ENCODE peak calls at places on chromosomes 1 and 21, in ten cellular contexts. F is NCI-H69, Q is EL, R is AG09309, A is substantia nigra, Y is HCT116, V is GDM1, L is SK-N-DZ, D is ovary, E is NCI-H2227 treated with DMSO at 0.1 percent for 48 hours. Z is an unnamed sample.

GRCh38 chr1:25698252-25698651 is 81.7 kb downstream of the MAN1C1 start:
- DNase-seq in V (no peak), L (no peak), Q (no peak), A (no peak), D (no peak), Y (no peak), F (no peak), R (no peak), E (no peak), Z (no peak)

GRCh38 chr1:233598891-233599541 is 14.9 kb upstream of the KCNK1 start:
- DNase-seq in E (no peak), R (no peak), A (no peak), V (no peak), F (no peak), D (no peak), L (no peak), Q (no peak), Y (no peak), Z (no peak)

GRCh38 chr1:172089768-172090510 is 248.6 kb downstream of the DNM3 start:
- DNase-seq in D (no peak), F (peak), V (peak), Y (peak), A (no peak), R (no peak), L (no peak), Q (peak), E (no peak), Z (no peak)

GRCh38 chr1:17922833-17923232 is 167.7 kb downstream of the ACTL8 start:
- DNase-seq in A (no peak), D (no peak), E (peak), V (no peak), Y (peak), F (peak), L (no peak), R (no peak), Q (peak), Z (no peak)

GRCh38 chr1:160085686-160086089 is 4.3 kb downstream of the KCNJ9 start:
- DNase-seq in Q (peak), A (peak), F (peak), D (peak), L (peak), E (peak), V (peak), Y (peak), R (no peak), Z (peak)

GRCh38 chr1:183023146-183023600 is at the start of gene LAMC1:
- DNase-seq in A (peak), R (no peak), E (peak), D (peak), L (peak), F (peak), Q (peak), Y (no peak), V (peak), Z (peak)

GRCh38 chr1:212754193-212754592 is 37.4 kb downstream of the NSL1 start:
- DNase-seq in F (no peak), V (peak), D (no peak), L (no peak), Y (no peak), E (no peak), R (no peak), A (no peak), Q (no peak), Z (no peak)

GRCh38 chr1:8487249-8487648 is 169.3 kb downstream of the SLC45A1 start:
- DNase-seq in Y (no peak), A (no peak), V (no peak), F (no peak), Q (no peak), E (no peak), L (no peak), R (no peak), D (no peak), Z (no peak)

GRCh38 chr21:34510148-34511142 is 1.6 kb downstream of the KCNE1 start:
- DNase-seq in Q (peak), F (peak), Y (peak), D (no peak), A (peak), V (peak), E (no peak), R (no peak), L (no peak), Z (peak)

GRCh38 chr1:174017231-174017970 is 4.8 kb downstream of the RC3H1 start:
- DNase-seq in V (no peak), Q (no peak), Y (no peak), E (no peak), L (no peak), D (no peak), F (peak), R (no peak), A (no peak), Z (no peak)

GRCh38 chr1:15417365-15417934 is 7.8 kb downstream of the EFHD2 start:
- DNase-seq in Q (peak), L (no peak), A (no peak), V (peak), F (no peak), E (no peak), R (no peak), Y (no peak), D (no peak), Z (no peak)

GRCh38 chr1:39230261-39231190 is 26.0 kb downstream of the MACF1 start:
- DNase-seq in R (no peak), A (no peak), D (no peak), E (no peak), F (no peak), V (peak), L (no peak), Q (peak), Y (no peak), Z (no peak)

GRCh38 chr21:46561448-46562095 is 43.3 kb downstream of the S100B start:
- DNase-seq in Y (no peak), L (no peak), F (no peak), A (no peak), V (no peak), R (no peak), E (no peak), Q (no peak), D (no peak), Z (no peak)

GRCh38 chr1:19436716-19437476 is 48.4 kb downstream of the CAPZB start:
- DNase-seq in D (peak), F (peak), Y (no peak), Q (peak), E (no peak), V (peak), R (no peak), A (no peak), L (no peak), Z (peak)

GRCh38 chr21:37647781-37648180 is 268.5 kb downstream of the KCNJ6 start:
- DNase-seq in F (no peak), Y (no peak), V (no peak), L (no peak), E (no peak), A (no peak), D (no peak), R (no peak), Q (no peak), Z (no peak)

GRCh38 chr1:59007820-59008598 is 224.2 kb upstream of the JUN start:
- DNase-seq in Y (no peak), E (no peak), D (peak), Q (no peak), F (no peak), V (peak), L (peak), A (no peak), R (no peak), Z (no peak)

GRCh38 chr1:40753142-40753882 is 30.3 kb upstream of the KCNQ4 start:
- DNase-seq in V (no peak), Y (no peak), Q (no peak), E (no peak), A (no peak), R (no peak), D (no peak), F (no peak), L (no peak), Z (no peak)

GRCh38 chr1:88608139-88608943 is 75.7 kb upstream of the PKN2 start:
- DNase-seq in D (no peak), Q (peak), R (no peak), L (peak), Y (peak), V (no peak), E (peak), A (no peak), F (peak), Z (no peak)

GRCh38 chr1:230375149-230375548 is 51.0 kb downstream of the PGBD5 start:
- DNase-seq in E (no peak), L (no peak), A (no peak), R (no peak), V (no peak), Q (no peak), F (no peak), Y (no peak), D (no peak), Z (no peak)

GRCh38 chr1:156910309-156910782 is 10.1 kb upstream of the LRRC71 start:
- DNase-seq in R (no peak), A (peak), F (peak), V (peak), L (no peak), Y (no peak), D (no peak), E (no peak), Q (no peak), Z (no peak)

GRCh38 chr1:5995871-5996630 is 3.8 kb upstream of the NPHP4 start:
- DNase-seq in Y (no peak), V (no peak), A (no peak), D (no peak), F (no peak), E (no peak), R (no peak), Q (no peak), L (no peak), Z (no peak)

GRCh38 chr1:52906135-52906603 is 15.4 kb downstream of the ECHDC2 start:
- DNase-seq in V (no peak), Y (no peak), F (peak), E (no peak), D (no peak), R (no peak), L (no peak), A (no peak), Q (no peak), Z (no peak)

GRCh38 chr1:61222240-61222639 is 139.9 kb downstream of the NFIA start:
- DNase-seq in F (peak), D (no peak), A (no peak), Y (no peak), Q (no peak), L (no peak), R (no peak), E (no peak), V (no peak), Z (no peak)

GRCh38 chr1:232833966-232834535 is 28.8 kb downstream of the MAP10 start:
- DNase-seq in Y (no peak), F (peak), E (no peak), A (no peak), V (no peak), Q (no peak), D (no peak), R (no peak), L (no peak), Z (no peak)

GRCh38 chr1:66266350-66266749 is 267.6 kb upstream of the SGIP1 start:
- DNase-seq in R (no peak), E (no peak), D (no peak), V (no peak), Q (no peak), F (no peak), L (no peak), Y (peak), A (no peak), Z (no peak)

GRCh38 chr1:8218351-8219092 is 99.4 kb upstream of the SLC45A1 start:
- DNase-seq in R (no peak), D (no peak), V (no peak), F (no peak), Q (peak), A (no peak), Y (no peak), L (no peak), E (no peak), Z (no peak)

GRCh38 chr1:2382621-2383361 is 8.6 kb downstream of the MORN1 start:
- DNase-seq in Q (peak), F (peak), V (no peak), D (no peak), E (no peak), A (no peak), Y (peak), L (peak), R (no peak), Z (peak)

GRCh38 chr1:194658090-194658439 is 1471.7 kb upstream of the B3GALT2 start:
- DNase-seq in A (no peak), Y (peak), V (no peak), L (no peak), Q (peak), D (no peak), F (no peak), E (no peak), R (no peak), Z (no peak)

GRCh38 chr1:40839943-40840335 is 22.2 kb downstream of the CITED4 start:
- DNase-seq in D (no peak), A (no peak), L (no peak), V (no peak), Y (no peak), R (no peak), Q (no peak), F (no peak), E (no peak), Z (no peak)

GRCh38 chr1:12053752-12054548 is 9.2 kb upstream of the TNFRSF8 start:
- DNase-seq in R (no peak), F (no peak), Y (no peak), L (peak), E (no peak), V (no peak), Q (no peak), D (no peak), A (no peak), Z (no peak)

GRCh38 chr1:177256153-177256814 is 85.5 kb downstream of the BRINP2 start:
- DNase-seq in E (no peak), V (no peak), A (no peak), F (peak), R (peak), Y (no peak), D (peak), L (peak), Q (peak), Z (peak)

GRCh38 chr1:90317628-90318027 is 322.7 kb downstream of the ZNF326 start:
- DNase-seq in E (no peak), L (no peak), Q (no peak), V (no peak), Y (no peak), R (no peak), D (no peak), A (no peak), F (no peak), Z (no peak)

GRCh38 chr1:171636141-171636540 is 14.1 kb downstream of the MYOCOS start:
- DNase-seq in Q (peak), E (no peak), D (no peak), A (no peak), R (no peak), F (no peak), Y (no peak), L (no peak), V (no peak), Z (no peak)

GRCh38 chr1:213231795-213232231 is 180.8 kb downstream of the RPS6KC1 start:
- DNase-seq in Q (peak), R (no peak), L (peak), E (peak), Y (no peak), F (peak), V (no peak), D (no peak), A (no peak), Z (no peak)

GRCh38 chr1:8693092-8693491 is 124.3 kb downstream of the RERE start:
- DNase-seq in Q (no peak), D (no peak), Y (no peak), A (no peak), E (no peak), V (no peak), F (no peak), R (no peak), L (no peak), Z (no peak)

GRCh38 chr1:223742861-223743517 is 30.6 kb downstream of the CAPN2 start:
- DNase-seq in V (no peak), R (no peak), E (no peak), Y (no peak), Q (peak), F (peak), A (no peak), L (no peak), D (no peak), Z (no peak)

GRCh38 chr1:152328801-152329391 is 3.9 kb upstream of the FLG start:
- DNase-seq in E (no peak), Y (no peak), A (no peak), D (no peak), R (peak), L (no peak), Q (peak), F (no peak), V (no peak), Z (no peak)

GRCh38 chr1:19028110-19028509 is 71.6 kb upstream of the IFFO2 start:
- DNase-seq in D (no peak), V (no peak), Q (no peak), E (peak), Y (no peak), R (no peak), L (no peak), F (peak), A (no peak), Z (no peak)

Z was measured in sciatic nerve.